ENCODE peak calls at places on chromosomes 1 and 21, in ten cellular contexts. U is IMR-90, R is tibial artery, D is GM06990, M is Panc1, B is Peyer's patch, A is testis, P is thyroid gland, O is SK-N-SH, C is neural progenitor cell. S is an unnamed sample.

GRCh38 chr1:108051625-108052382 is 86.8 kb upstream of the VAV3 start:
- DNase-seq in U (no peak), R (no peak), D (no peak), M (no peak), B (no peak), A (no peak), P (no peak), O (no peak), C (peak), S (no peak)

GRCh38 chr1:205229399-205229861 is 1.7 kb downstream of the TMCC2 start:
- DNase-seq in U (peak), R (no peak), D (peak), M (no peak), B (peak), A (peak), P (peak), O (peak), C (peak), S (no peak)

GRCh38 chr1:185987611-185988441 is 253.6 kb downstream of the HMCN1 start:
- DNase-seq in U (no peak), R (no peak), D (no peak), M (no peak), B (no peak), A (no peak), P (no peak), O (no peak), C (no peak), S (no peak)

GRCh38 chr21:35581640-35582039 is 478.7 kb downstream of the SETD4 start:
- DNase-seq in U (no peak), R (no peak), D (no peak), M (no peak), B (no peak), A (no peak), P (no peak), O (no peak), C (no peak), S (no peak)

GRCh38 chr1:182015360-182015759 is 46.2 kb downstream of the ZNF648 start:
- DNase-seq in U (no peak), R (no peak), D (no peak), M (no peak), B (no peak), A (no peak), P (no peak), O (peak), C (no peak), S (no peak)

GRCh38 chr1:108208724-108209404 is 8.7 kb upstream of the SLC25A24 start:
- DNase-seq in U (no peak), R (no peak), D (no peak), M (no peak), B (no peak), A (no peak), P (no peak), O (no peak), C (peak), S (no peak)

GRCh38 chr1:109396971-109397370 is 747 bp downstream of the SORT1 start:
- DNase-seq in U (no peak), R (no peak), D (no peak), M (no peak), B (peak), A (peak), P (peak), O (no peak), C (no peak), S (no peak)

GRCh38 chr1:37691497-37692077 is 729 bp upstream of the CDCA8 start:
- DNase-seq in U (peak), R (peak), D (no peak), M (no peak), B (peak), A (peak), P (peak), O (peak), C (peak), S (peak)

GRCh38 chr21:25827513-25827912 is 92.7 kb downstream of the GABPA start:
- DNase-seq in U (no peak), R (no peak), D (no peak), M (no peak), B (no peak), A (no peak), P (no peak), O (no peak), C (no peak), S (no peak)

GRCh38 chr1:24089743-24090555 is 22.0 kb downstream of the MYOM3 start:
- DNase-seq in U (no peak), R (no peak), D (no peak), M (no peak), B (no peak), A (peak), P (peak), O (no peak), C (no peak), S (no peak)

GRCh38 chr1:214632091-214632490 is 29.1 kb downstream of the CENPF start:
- DNase-seq in U (no peak), R (no peak), D (no peak), M (no peak), B (no peak), A (no peak), P (no peak), O (no peak), C (no peak), S (no peak)

GRCh38 chr1:1246601-1247340 is at the start of gene C1QTNF12:
- DNase-seq in U (no peak), R (no peak), D (no peak), M (no peak), B (no peak), A (no peak), P (no peak), O (peak), C (peak), S (no peak)

GRCh38 chr1:53130878-53131589 is 11.4 kb downstream of the SLC1A7 start:
- DNase-seq in U (no peak), R (peak), D (no peak), M (no peak), B (peak), A (no peak), P (no peak), O (no peak), C (no peak), S (no peak)

GRCh38 chr1:37931148-37931492 is 15.7 kb downstream of the INPP5B start:
- DNase-seq in U (no peak), R (no peak), D (no peak), M (no peak), B (no peak), A (peak), P (peak), O (no peak), C (no peak), S (no peak)

GRCh38 chr1:86714561-86715244 is 10.3 kb downstream of the SH3GLB1 start:
- DNase-seq in U (no peak), R (no peak), D (no peak), M (no peak), B (no peak), A (no peak), P (no peak), O (no peak), C (no peak), S (no peak)

GRCh38 chr1:35870651-35871309 is 12.2 kb upstream of the AGO1 start:
- DNase-seq in U (no peak), R (no peak), D (no peak), M (no peak), B (no peak), A (no peak), P (no peak), O (no peak), C (no peak), S (no peak)

GRCh38 chr1:56686171-56686570 is 41.1 kb downstream of the PRKAA2 start:
- DNase-seq in U (peak), R (no peak), D (no peak), M (no peak), B (no peak), A (no peak), P (no peak), O (no peak), C (no peak), S (peak)

GRCh38 chr1:11541956-11542355 is 63.0 kb downstream of the DISP3 start:
- DNase-seq in U (no peak), R (no peak), D (no peak), M (no peak), B (no peak), A (no peak), P (no peak), O (no peak), C (no peak), S (no peak)

GRCh38 chr1:45095450-45095849 is 83.4 kb downstream of the UROD start:
- DNase-seq in U (no peak), R (no peak), D (no peak), M (no peak), B (no peak), A (no peak), P (no peak), O (no peak), C (no peak), S (no peak)

GRCh38 chr1:198529414-198529813 is 11.1 kb downstream of the ATP6V1G3 start:
- DNase-seq in U (peak), R (no peak), D (no peak), M (no peak), B (no peak), A (no peak), P (no peak), O (peak), C (no peak), S (peak)

GRCh38 chr1:212328248-212328647 is 43.0 kb downstream of the PPP2R5A start:
- DNase-seq in U (peak), R (no peak), D (no peak), M (no peak), B (no peak), A (no peak), P (no peak), O (no peak), C (no peak), S (no peak)

GRCh38 chr1:155254228-155254713 is 1.0 kb downstream of the ENTREP3 start:
- DNase-seq in U (no peak), R (no peak), D (no peak), M (no peak), B (no peak), A (no peak), P (no peak), O (no peak), C (no peak), S (no peak)

GRCh38 chr21:17101696-17102095 is 411.1 kb upstream of the CXADR start:
- DNase-seq in U (no peak), R (no peak), D (no peak), M (no peak), B (no peak), A (no peak), P (no peak), O (no peak), C (no peak), S (no peak)

GRCh38 chr1:169486281-169486904 is 649 bp upstream of the SLC19A2 start:
- DNase-seq in U (peak), R (no peak), D (no peak), M (no peak), B (no peak), A (no peak), P (peak), O (no peak), C (no peak), S (peak)

GRCh38 chr1:221419513-221420088 is 322.3 kb downstream of the DUSP10 start:
- DNase-seq in U (peak), R (no peak), D (no peak), M (no peak), B (no peak), A (no peak), P (no peak), O (no peak), C (no peak), S (no peak)

GRCh38 chr1:172472495-172472894 is 28.6 kb upstream of the PIGC start:
- DNase-seq in U (no peak), R (no peak), D (no peak), M (no peak), B (no peak), A (no peak), P (no peak), O (no peak), C (no peak), S (no peak)

GRCh38 chr21:42002421-42002958 is 7.7 kb downstream of the ZBTB21 start:
- DNase-seq in U (peak), R (no peak), D (peak), M (no peak), B (no peak), A (no peak), P (no peak), O (no peak), C (no peak), S (peak)

GRCh38 chr1:226603976-226604845 is 55.6 kb downstream of the STUM start:
- DNase-seq in U (no peak), R (no peak), D (no peak), M (no peak), B (no peak), A (no peak), P (no peak), O (no peak), C (peak), S (no peak)

GRCh38 chr1:7218210-7218832 is 433.1 kb downstream of the CAMTA1 start:
- DNase-seq in U (peak), R (no peak), D (no peak), M (no peak), B (peak), A (peak), P (peak), O (peak), C (peak), S (peak)

GRCh38 chr1:165815725-165816124 is 11.7 kb upstream of the UCK2 start:
- DNase-seq in U (peak), R (no peak), D (no peak), M (no peak), B (no peak), A (peak), P (no peak), O (no peak), C (no peak), S (peak)

GRCh38 chr1:200298242-200298641 is 111.6 kb downstream of the ZNF281 start:
- DNase-seq in U (no peak), R (no peak), D (no peak), M (no peak), B (peak), A (no peak), P (no peak), O (no peak), C (no peak), S (no peak)

GRCh38 chr1:207762622-207763021 is 10.8 kb downstream of the CD46 start:
- DNase-seq in U (no peak), R (no peak), D (no peak), M (no peak), B (no peak), A (no peak), P (no peak), O (no peak), C (no peak), S (no peak)

GRCh38 chr1:87506147-87506546 is 177.5 kb downstream of the LMO4 start:
- DNase-seq in U (no peak), R (no peak), D (no peak), M (no peak), B (no peak), A (no peak), P (no peak), O (no peak), C (no peak), S (no peak)

GRCh38 chr1:5960336-5960735 is 31.9 kb downstream of the NPHP4 start:
- DNase-seq in U (no peak), R (peak), D (no peak), M (no peak), B (peak), A (no peak), P (no peak), O (no peak), C (no peak), S (no peak)

GRCh38 chr1:86913399-86913895 is 479 bp downstream of the SELENOF start:
- DNase-seq in U (peak), R (no peak), D (peak), M (no peak), B (peak), A (peak), P (peak), O (no peak), C (peak), S (peak)

GRCh38 chr1:151860504-151861187 is 7.1 kb upstream of the THEM5 start:
- DNase-seq in U (no peak), R (no peak), D (no peak), M (no peak), B (no peak), A (no peak), P (no peak), O (no peak), C (no peak), S (no peak)

GRCh38 chr1:41918450-41919043 is at the start of gene HIVEP3:
- DNase-seq in U (no peak), R (no peak), D (no peak), M (no peak), B (no peak), A (peak), P (peak), O (peak), C (peak), S (no peak)
- TF ChIP-seq CTCF in U (no peak), R (no peak), D (no peak), M (peak), B (no peak), A (no peak), P (peak), O (peak), C (peak), S (peak)

GRCh38 chr1:28775121-28775942 is 36.6 kb upstream of the OPRD1 start:
- DNase-seq in U (peak), R (peak), D (peak), M (no peak), B (peak), A (peak), P (peak), O (no peak), C (peak), S (peak)
- H3K4me3 ChIP-seq in U (no peak), R (peak), D (peak), M (no peak), B (peak), A (peak), P (peak), O (no peak), C (no peak), S (peak)

GRCh38 chr1:223824287-223824686 is 21.5 kb downstream of the TP53BP2 start:
- DNase-seq in U (no peak), R (no peak), D (no peak), M (no peak), B (no peak), A (no peak), P (no peak), O (no peak), C (no peak), S (no peak)
- TF ChIP-seq CTCF in U (no peak), R (no peak), D (no peak), M (no peak), B (no peak), A (no peak), P (no peak), O (no peak), C (no peak), S (no peak)

DNA sequence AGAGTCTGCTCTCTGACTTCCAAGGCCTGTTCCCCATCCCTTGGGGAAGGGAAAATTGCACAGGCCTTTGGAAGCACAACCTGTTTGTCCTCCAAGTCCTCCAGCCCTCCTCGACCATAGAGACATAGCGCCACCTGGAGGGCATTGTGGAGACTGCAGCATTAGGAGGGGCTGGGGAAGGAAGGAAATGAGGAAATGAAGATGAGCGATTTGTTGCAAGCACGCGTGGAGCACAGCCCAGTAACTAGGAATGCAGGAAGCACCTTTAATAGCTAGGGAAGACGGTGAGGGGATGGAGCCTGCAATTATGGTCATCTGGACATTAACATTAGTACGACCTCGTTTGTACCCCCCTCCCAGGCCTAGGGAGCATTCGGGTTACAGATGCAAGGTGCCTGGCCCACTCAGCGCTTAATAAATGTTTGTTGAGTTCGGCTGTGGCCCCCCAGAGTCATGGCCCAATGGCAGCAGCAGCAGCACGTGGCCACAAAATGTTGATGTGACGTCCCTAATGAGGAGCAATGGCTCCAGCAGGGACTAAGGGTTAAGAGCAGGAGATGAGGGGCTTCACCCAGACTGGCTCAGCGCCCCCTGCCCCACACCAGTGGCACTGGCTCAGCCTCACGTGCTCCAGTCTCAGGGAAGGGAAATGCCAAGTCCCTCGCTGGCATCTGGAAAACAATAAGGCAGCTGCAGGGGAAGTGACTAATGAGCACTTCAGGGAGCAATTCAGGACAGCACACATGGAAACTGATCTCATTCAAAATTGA is 8.0 kb upstream of the CAMK2N1 start:
- DNase-seq in U (peak), R (peak), D (peak), M (peak), B (peak), A (peak), P (peak), O (peak), C (peak), S (peak)
- H3K4me3 ChIP-seq in U (no peak), R (no peak), D (no peak), M (no peak), B (peak), A (no peak), P (no peak), O (no peak), C (peak), S (no peak)